ENCODE peak calls at places on chromosomes 2 and 18, in five cellular contexts. One of them, this sample, is unnamed.
A peak's percentile ranks its signal among the peaks of the same experiment; 100 is the strongest.

GRCh38 chr2:20917724-20918572 is 95.0 kb upstream of the LDAH start:
- DNase-seq in PC-3: peak; percentile 10
- DNase-seq in K562: no peak
- DNase-seq in fibroblast of lung: peak; percentile 14
- DNase-seq in osteoblast: peak; percentile 83
- DNase-seq in this sample: no peak

GRCh38 chr18:67599277-67599676 is 82.8 kb upstream of the DSEL start:
- DNase-seq in fibroblast of lung: peak; percentile 56
- DNase-seq in PC-3: peak; percentile 35
- DNase-seq in K562: no peak
- DNase-seq in osteoblast: no peak
- DNase-seq in this sample: no peak

GRCh38 chr18:32389868-32390267 is 80.8 kb downstream of the GAREM1 start:
- DNase-seq in fibroblast of lung: no peak
- DNase-seq in PC-3: no peak
- DNase-seq in osteoblast: no peak
- DNase-seq in K562: no peak
- DNase-seq in this sample: no peak

GRCh38 chr2:202375006-202375610 is 1.0 kb upstream of the BMPR2 start:
- DNase-seq in fibroblast of lung: peak; percentile 63
- DNase-seq in PC-3: peak; percentile 51
- DNase-seq in osteoblast: peak; percentile 91
- DNase-seq in K562: no peak
- DNase-seq in this sample: no peak

GRCh38 chr2:166593403-166593802 is 99.4 kb upstream of the SCN7A start:
- DNase-seq in PC-3: peak; percentile 82
- DNase-seq in K562: no peak
- DNase-seq in osteoblast: no peak
- DNase-seq in fibroblast of lung: peak; percentile 72
- DNase-seq in this sample: no peak

GRCh38 chr2:105517814-105518705 is 119.2 kb upstream of the FHL2 start:
- DNase-seq in PC-3: no peak
- DNase-seq in K562: no peak
- DNase-seq in fibroblast of lung: peak; percentile 81
- DNase-seq in osteoblast: peak; percentile 86
- DNase-seq in this sample: no peak

GRCh38 chr2:241802421-241802749 is 6.6 kb upstream of the NEU4 start:
- DNase-seq in osteoblast: no peak
- DNase-seq in K562: peak; percentile 39
- DNase-seq in fibroblast of lung: no peak
- DNase-seq in PC-3: no peak
- DNase-seq in this sample: no peak

GRCh38 chr2:66497706-66498596 is 63.0 kb downstream of the MEIS1 start:
- DNase-seq in K562: no peak
- DNase-seq in fibroblast of lung: no peak
- DNase-seq in PC-3: no peak
- DNase-seq in osteoblast: no peak
- DNase-seq in this sample: no peak

GRCh38 chr18:57439985-57440330 is 4.8 kb downstream of the ONECUT2 start:
- DNase-seq in osteoblast: no peak
- DNase-seq in PC-3: no peak
- DNase-seq in K562: no peak
- DNase-seq in fibroblast of lung: no peak
- DNase-seq in this sample: no peak

GRCh38 chr2:160584972-160585494 is 91.4 kb upstream of the RBMS1 start:
- DNase-seq in K562: no peak
- DNase-seq in PC-3: no peak
- DNase-seq in fibroblast of lung: peak; percentile 50
- DNase-seq in osteoblast: peak; percentile 23
- DNase-seq in this sample: no peak

GRCh38 chr2:204282525-204282924 is 262.8 kb upstream of the PARD3B start:
- DNase-seq in K562: no peak
- DNase-seq in fibroblast of lung: no peak
- DNase-seq in osteoblast: no peak
- DNase-seq in PC-3: no peak
- DNase-seq in this sample: no peak

GRCh38 chr2:191213333-191213732 is 31.9 kb upstream of the MYO1B start:
- DNase-seq in PC-3: no peak
- DNase-seq in fibroblast of lung: no peak
- DNase-seq in K562: no peak
- DNase-seq in osteoblast: no peak
- DNase-seq in this sample: no peak

GRCh38 chr2:160141419-160141818 is 58.7 kb downstream of the ITGB6 start:
- DNase-seq in osteoblast: peak; percentile 52
- DNase-seq in PC-3: no peak
- DNase-seq in K562: no peak
- DNase-seq in fibroblast of lung: no peak
- DNase-seq in this sample: no peak

GRCh38 chr2:136212426-136213378 is 94.8 kb upstream of the CXCR4 start:
- DNase-seq in osteoblast: no peak
- DNase-seq in fibroblast of lung: no peak
- DNase-seq in K562: no peak
- DNase-seq in PC-3: no peak
- DNase-seq in this sample: no peak

GRCh38 chr2:112765251-112765650 is 842 bp upstream of the CKAP2L start:
- DNase-seq in osteoblast: no peak
- DNase-seq in K562: no peak
- DNase-seq in fibroblast of lung: no peak
- DNase-seq in PC-3: peak; percentile 33
- DNase-seq in this sample: no peak

GRCh38 chr18:42392416-42392815 is 437.4 kb downstream of the PIK3C3 start:
- DNase-seq in K562: no peak
- DNase-seq in fibroblast of lung: no peak
- DNase-seq in PC-3: no peak
- DNase-seq in osteoblast: no peak
- DNase-seq in this sample: no peak

GRCh38 chr2:203998195-203998804 is 61.7 kb downstream of the ICOS start:
- DNase-seq in PC-3: peak; percentile 48
- DNase-seq in K562: no peak
- DNase-seq in fibroblast of lung: peak; percentile 58
- DNase-seq in osteoblast: no peak
- DNase-seq in this sample: no peak

GRCh38 chr2:84894131-84894586 is 11.3 kb upstream of the TMSB10 start:
- DNase-seq in osteoblast: no peak
- DNase-seq in PC-3: peak; percentile 38
- DNase-seq in fibroblast of lung: no peak
- DNase-seq in K562: no peak
- DNase-seq in this sample: no peak

GRCh38 chr2:29528371-29528770 is 393.0 kb downstream of the ALK start:
- DNase-seq in K562: no peak
- DNase-seq in PC-3: no peak
- DNase-seq in osteoblast: no peak
- DNase-seq in fibroblast of lung: no peak
- DNase-seq in this sample: no peak

GRCh38 chr18:79791141-79791972 is 6.4 kb upstream of the KCNG2 start:
- DNase-seq in K562: no peak
- DNase-seq in osteoblast: peak; percentile 98
- DNase-seq in fibroblast of lung: peak; percentile 98
- DNase-seq in PC-3: peak; percentile 67
- DNase-seq in this sample: no peak

GRCh38 chr2:133139847-133140533 is 428.3 kb downstream of the NCKAP5 start:
- DNase-seq in K562: no peak
- DNase-seq in fibroblast of lung: no peak
- DNase-seq in osteoblast: no peak
- DNase-seq in PC-3: peak; percentile 28
- DNase-seq in this sample: no peak

GRCh38 chr2:149410701-149411484 is 80.5 kb downstream of the LYPD6 start:
- DNase-seq in osteoblast: no peak
- DNase-seq in PC-3: peak; percentile 73
- DNase-seq in fibroblast of lung: peak; percentile 50
- DNase-seq in K562: no peak
- DNase-seq in this sample: no peak

GRCh38 chr2:23801396-23801795 is 125.5 kb downstream of the ATAD2B start:
- DNase-seq in K562: no peak
- DNase-seq in osteoblast: no peak
- DNase-seq in PC-3: no peak
- DNase-seq in fibroblast of lung: peak; percentile 82
- DNase-seq in this sample: no peak

GRCh38 chr2:26363323-26363722 is 16.7 kb upstream of the ADGRF3 start:
- DNase-seq in fibroblast of lung: peak; percentile 11
- DNase-seq in K562: no peak
- DNase-seq in PC-3: peak; percentile 75
- DNase-seq in osteoblast: peak; percentile 89
- DNase-seq in this sample: no peak

GRCh38 chr2:162826901-162827300 is 11.7 kb downstream of the KCNH7 start:
- DNase-seq in fibroblast of lung: no peak
- DNase-seq in K562: no peak
- DNase-seq in PC-3: no peak
- DNase-seq in osteoblast: no peak
- DNase-seq in this sample: no peak

GRCh38 chr2:42939411-42940206 is 147.2 kb upstream of the HAAO start:
- DNase-seq in PC-3: no peak
- DNase-seq in fibroblast of lung: no peak
- DNase-seq in osteoblast: peak; percentile 51
- DNase-seq in K562: no peak
- DNase-seq in this sample: no peak

GRCh38 chr2:392921-393270 is 105.0 kb upstream of the ALKAL2 start:
- DNase-seq in PC-3: no peak
- DNase-seq in K562: no peak
- DNase-seq in osteoblast: no peak
- DNase-seq in fibroblast of lung: no peak
- DNase-seq in this sample: peak; percentile 42

GRCh38 chr18:75280427-75281280 is 70.1 kb downstream of the TSHZ1 start:
- DNase-seq in PC-3: peak; percentile 31
- DNase-seq in K562: no peak
- DNase-seq in fibroblast of lung: no peak
- DNase-seq in osteoblast: no peak
- DNase-seq in this sample: no peak

GRCh38 chr2:77642339-77642738 is 120.2 kb upstream of the LRRTM4 start:
- DNase-seq in fibroblast of lung: no peak
- DNase-seq in K562: no peak
- DNase-seq in osteoblast: no peak
- DNase-seq in PC-3: no peak
- DNase-seq in this sample: no peak

GRCh38 chr2:77640924-77641323 is 118.7 kb upstream of the LRRTM4 start:
- DNase-seq in K562: no peak
- DNase-seq in PC-3: no peak
- DNase-seq in fibroblast of lung: no peak
- DNase-seq in osteoblast: no peak
- DNase-seq in this sample: no peak
- H4K20me1 ChIP-seq in K562: no peaks in the 10 kb centered on the region
- H4K20me1 ChIP-seq in PC-3: no peaks in the 10 kb centered on the region
- H4K20me1 ChIP-seq in fibroblast of lung: no peaks in the 10 kb centered on the region
- H4K20me1 ChIP-seq in osteoblast: no peaks in the 10 kb centered on the region
- H4K20me1 ChIP-seq in this sample: no peaks in the 10 kb centered on the region

DNA sequence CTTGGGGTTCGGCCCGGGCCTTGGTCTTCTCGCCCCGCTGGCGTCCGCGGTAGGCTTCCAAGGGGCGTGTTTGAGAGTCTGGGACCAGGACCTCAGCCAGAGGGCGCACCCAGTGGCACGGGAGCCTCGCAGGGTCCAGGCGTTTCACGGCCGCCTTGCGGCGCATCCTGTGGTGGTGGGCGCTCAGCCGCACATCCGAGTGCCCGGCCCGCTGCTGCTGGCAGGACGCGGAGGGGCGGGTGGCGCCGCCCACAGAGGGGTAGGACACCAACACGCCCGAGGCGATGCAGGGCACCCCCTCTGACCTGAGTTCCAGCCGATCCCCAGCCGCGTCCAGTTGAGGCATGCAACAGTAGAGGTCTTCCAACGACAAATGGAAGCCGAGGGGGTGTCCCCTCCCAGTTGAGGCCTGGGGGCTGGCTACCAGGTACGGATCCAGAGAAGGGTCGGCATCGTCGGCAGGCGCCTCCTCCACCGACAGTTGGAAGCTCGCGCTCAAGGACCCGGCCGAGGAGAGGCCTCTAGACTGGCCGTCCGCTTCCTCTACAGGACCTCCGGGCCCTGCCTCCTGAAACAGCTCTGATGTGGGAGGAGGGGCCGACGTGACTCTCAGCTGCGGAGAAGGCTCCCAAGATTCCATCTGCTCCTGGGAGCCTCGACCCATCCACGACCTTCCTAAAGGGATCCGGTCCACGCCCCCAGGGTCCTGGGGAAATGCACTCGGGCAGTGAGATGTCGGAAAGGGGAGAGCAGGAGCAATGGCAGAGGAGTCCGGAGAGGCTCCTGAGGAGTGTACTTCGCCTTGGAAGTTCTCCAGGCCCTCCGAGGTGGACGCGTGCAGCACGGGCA is 6.3 kb downstream of the C2orf81 start:
- DNase-seq in osteoblast: peak; percentile 93
- DNase-seq in PC-3: no peak
- DNase-seq in fibroblast of lung: peak; percentile 26
- DNase-seq in K562: no peak
- DNase-seq in this sample: no peak
- TF ChIP-seq CTCF in osteoblast: peak; percentile 8
- TF ChIP-seq CTCF in PC-3: no peak
- TF ChIP-seq CTCF in fibroblast of lung: no peak
- TF ChIP-seq CTCF in K562: no peak
- TF ChIP-seq CTCF in this sample: no peak

DNA sequence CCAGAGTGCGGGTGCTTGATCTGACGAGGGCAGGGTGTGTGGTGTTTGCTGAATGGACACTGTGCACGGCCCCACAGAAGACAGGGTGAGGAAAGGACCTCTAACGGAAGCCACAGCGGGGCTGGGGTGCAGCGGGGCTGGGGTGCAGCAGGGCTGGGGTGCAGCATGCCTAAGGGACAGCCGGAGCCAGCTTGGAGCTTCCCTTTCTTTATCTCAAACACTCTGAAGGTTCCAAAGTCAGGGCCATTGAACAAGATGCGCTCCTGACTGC is 35.0 kb downstream of the PXDN start:
- DNase-seq in osteoblast: no peak
- DNase-seq in PC-3: no peak
- DNase-seq in fibroblast of lung: no peak
- DNase-seq in K562: no peak
- DNase-seq in this sample: no peak
- H4K20me1 ChIP-seq in osteoblast: peaks cover 71% of the 10 kb centered on the region
- H4K20me1 ChIP-seq in PC-3: peaks cover 5% of the 10 kb centered on the region
- H4K20me1 ChIP-seq in fibroblast of lung: peaks cover 3% of the 10 kb centered on the region
- H4K20me1 ChIP-seq in K562: no peaks in the 10 kb centered on the region
- H4K20me1 ChIP-seq in this sample: no peaks in the 10 kb centered on the region

GRCh38 chr2:232839680-232840079 is 30.4 kb upstream of the SNORC start:
- DNase-seq in PC-3: no peak
- DNase-seq in fibroblast of lung: no peak
- DNase-seq in K562: no peak
- DNase-seq in osteoblast: no peak
- DNase-seq in this sample: no peak
- TF ChIP-seq CTCF in PC-3: no peak
- TF ChIP-seq CTCF in fibroblast of lung: no peak
- TF ChIP-seq CTCF in K562: no peak
- TF ChIP-seq CTCF in osteoblast: no peak
- TF ChIP-seq CTCF in this sample: no peak

DNA sequence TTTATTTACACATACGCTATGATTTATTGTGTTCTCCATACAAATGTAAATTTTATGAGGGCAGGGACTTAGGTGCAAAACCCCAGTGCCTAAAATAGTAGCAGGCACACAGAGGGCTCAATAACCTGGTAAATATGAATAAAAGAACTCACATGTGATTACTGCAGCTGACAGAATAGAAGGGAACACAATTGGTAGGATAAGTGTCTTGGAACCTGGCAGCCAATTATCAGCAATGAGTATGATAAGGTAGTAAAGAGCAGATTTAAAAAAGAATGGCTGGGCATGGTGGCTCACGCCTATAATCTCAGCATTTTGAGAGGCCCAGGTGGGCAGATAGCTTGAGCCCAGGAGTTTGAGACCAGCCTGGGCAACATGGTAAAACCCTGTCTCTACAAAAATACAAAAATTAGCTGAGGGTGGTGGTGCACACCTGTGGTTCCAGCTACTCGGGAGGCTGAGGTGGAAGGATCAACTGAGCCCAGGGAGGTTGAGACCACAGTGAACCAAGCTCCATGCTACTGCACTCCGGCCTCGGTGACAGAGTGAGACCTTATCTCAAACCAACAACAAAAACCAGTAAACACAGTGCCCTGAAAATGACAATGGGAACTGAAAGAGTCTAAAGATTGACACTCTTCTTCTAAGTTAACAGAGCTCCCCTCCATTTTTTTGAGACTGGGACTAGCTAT is 9.9 kb downstream of the SNRPG start:
- DNase-seq in fibroblast of lung: no peak
- DNase-seq in K562: no peak
- DNase-seq in PC-3: no peak
- DNase-seq in osteoblast: no peak
- DNase-seq in this sample: no peak
- H4K20me1 ChIP-seq in fibroblast of lung: no peaks in the 10 kb centered on the region
- H4K20me1 ChIP-seq in K562: peaks cover 6% of the 10 kb centered on the region
- H4K20me1 ChIP-seq in PC-3: peaks cover 22% of the 10 kb centered on the region
- H4K20me1 ChIP-seq in osteoblast: peaks cover 2% of the 10 kb centered on the region
- H4K20me1 ChIP-seq in this sample: peaks cover 52% of the 10 kb centered on the region